ENCODE peak calls at places on chromosome 11, in five cellular contexts. Z is IMR-90, O is dorsolateral prefrontal cortex, U is psoas muscle, V is body of pancreas. T is an unnamed sample.

GRCh38 chr11:748007-748359 is 719 bp downstream of the TALDO1 start:
- DNase-seq in Z (no peak), O (no peak), U (no peak), V (no peak), T (no peak)

GRCh38 chr11:46391578-46392420 is at the start of gene CHRM4:
- DNase-seq in Z (peak; percentile 45), O (no peak), U (no peak), V (peak; percentile 37), T (no peak)

GRCh38 chr11:123439616-123440015 is 9.5 kb downstream of the GRAMD1B start:
- DNase-seq in Z (no peak), O (no peak), U (no peak), V (no peak), T (no peak)

GRCh38 chr11:117186431-117186761 is 7.9 kb downstream of the SIDT2 start:
- DNase-seq in Z (no peak), O (no peak), U (no peak), V (no peak), T (no peak)

GRCh38 chr11:24457985-24458384 is 38.9 kb upstream of the LUZP2 start:
- DNase-seq in Z (no peak), O (no peak), U (no peak), V (no peak), T (no peak)

GRCh38 chr11:125941606-125942275 is 4.1 kb upstream of the VSIG10L2 start:
- DNase-seq in Z (peak; percentile 19), O (no peak), U (peak; percentile 54), V (peak; percentile 68), T (peak; percentile 61)

GRCh38 chr11:911031-911889 is 650 bp upstream of the CHID1 start:
- DNase-seq in Z (peak; percentile 64), O (no peak), U (peak; percentile 64), V (peak; percentile 59), T (peak; percentile 50)

GRCh38 chr11:46315783-46316563 is 31.3 kb upstream of the DGKZ start:
- DNase-seq in Z (no peak), O (no peak), U (no peak), V (peak; percentile 92), T (peak; percentile 64)

GRCh38 chr11:23252426-23252825 is 392.2 kb upstream of the CCDC179 start:
- DNase-seq in Z (no peak), O (no peak), U (no peak), V (no peak), T (no peak)

GRCh38 chr11:3926458-3927095 is 71.1 kb downstream of the STIM1 start:
- DNase-seq in Z (peak; percentile 23), O (no peak), U (no peak), V (no peak), T (no peak)

GRCh38 chr11:75474878-75475766 is 42.1 kb upstream of the KLHL35 start:
- DNase-seq in Z (peak; percentile 62), O (no peak), U (peak; percentile 49), V (peak; percentile 51), T (peak; percentile 66)

GRCh38 chr11:108654994-108655631 is 9.8 kb upstream of the DDX10 start:
- DNase-seq in Z (peak; percentile 56), O (no peak), U (no peak), V (peak; percentile 63), T (no peak)

GRCh38 chr11:19730373-19730772 is 17.7 kb downstream of the NAV2 start:
- DNase-seq in Z (no peak), O (peak; percentile 75), U (peak; percentile 24), V (no peak), T (peak; percentile 31)

GRCh38 chr11:2268911-2269600 is 1.3 kb downstream of the ASCL2 start:
- DNase-seq in Z (no peak), O (no peak), U (no peak), V (peak; percentile 49), T (peak; percentile 51)

GRCh38 chr11:102239906-102240305 is 77.4 kb upstream of the BIRC3 start:
- DNase-seq in Z (no peak), O (no peak), U (no peak), V (no peak), T (no peak)

GRCh38 chr11:819943-820649 is 1.4 kb downstream of the PNPLA2 start:
- DNase-seq in Z (peak; percentile 59), O (peak; percentile 73), U (peak; percentile 88), V (peak; percentile 98), T (peak; percentile 90)

GRCh38 chr11:56848105-56848809 is 99.8 kb upstream of the OR9G4 start:
- DNase-seq in Z (no peak), O (no peak), U (no peak), V (no peak), T (no peak)

GRCh38 chr11:74019104-74019738 is 10.3 kb upstream of the UCP3 start:
- DNase-seq in Z (no peak), O (no peak), U (no peak), V (peak; percentile 49), T (no peak)

GRCh38 chr11:8354622-8355417 is 91.1 kb upstream of the LMO1 start:
- DNase-seq in Z (no peak), O (peak; percentile 60), U (no peak), V (no peak), T (no peak)

GRCh38 chr11:109914038-109914437 is 179.2 kb upstream of the ZC3H12C start:
- DNase-seq in Z (no peak), O (no peak), U (no peak), V (no peak), T (no peak)

GRCh38 chr11:117627259-117627658 is 169.8 kb downstream of the DSCAML1 start:
- DNase-seq in Z (no peak), O (peak; percentile 53), U (no peak), V (no peak), T (no peak)

GRCh38 chr11:12900496-12900895 is 108.6 kb upstream of the RASSF10 start:
- DNase-seq in Z (peak; percentile 94), O (no peak), U (no peak), V (peak; percentile 36), T (no peak)

GRCh38 chr11:65445101-65445603 is 22.6 kb downstream of the NEAT1 start:
- DNase-seq in Z (peak; percentile 48), O (no peak), U (peak; percentile 58), V (peak; percentile 11), T (no peak)

GRCh38 chr11:71096751-71097388 is 155.5 kb downstream of the SHANK2 start:
- DNase-seq in Z (peak; percentile 20), O (no peak), U (no peak), V (no peak), T (no peak)

GRCh38 chr11:9462806-9463537 is 2.2 kb downstream of the ZNF143 start:
- DNase-seq in Z (no peak), O (no peak), U (no peak), V (no peak), T (no peak)
- H3K27ac ChIP-seq in Z (no peak overlapping the region), O (no peak overlapping the region), U (no peak overlapping the region), V (no peak overlapping the region), T (peak overlapping the region; percentile 99)

DNA sequence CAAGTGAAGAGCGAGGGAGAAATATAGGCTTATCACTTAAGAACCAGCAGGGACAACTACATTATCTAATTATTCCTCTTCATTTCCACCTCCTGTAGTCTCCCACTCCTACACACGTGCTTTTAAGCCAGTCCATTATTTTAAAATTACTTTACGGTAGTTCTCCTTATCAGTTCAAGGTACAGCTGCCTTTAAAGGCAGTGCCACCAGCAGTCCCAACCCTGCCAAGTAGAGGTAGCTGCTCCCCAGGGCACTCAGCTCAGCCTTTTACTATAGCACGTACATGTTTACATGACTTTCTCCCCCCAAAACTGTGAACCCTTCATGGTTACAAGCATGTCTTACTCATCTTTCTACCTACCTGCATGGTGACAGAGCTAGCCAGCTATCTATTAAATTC is 161.5 kb upstream of the BLID start:
- DNase-seq in Z (no peak), O (no peak), U (no peak), V (no peak), T (no peak)
- TF ChIP-seq CTCF in Z (no peak), O (no peak), U (no peak), V (peak; percentile 15), T (no peak)

GRCh38 chr11:113331436-113331835 is 17.1 kb downstream of the TTC12 start:
- DNase-seq in Z (no peak), O (no peak), U (no peak), V (no peak), T (no peak)
- H3K27ac ChIP-seq in Z (no peak overlapping the region), O (no peak overlapping the region), U (no peak overlapping the region), V (no peak overlapping the region), T (no peak overlapping the region)

DNA sequence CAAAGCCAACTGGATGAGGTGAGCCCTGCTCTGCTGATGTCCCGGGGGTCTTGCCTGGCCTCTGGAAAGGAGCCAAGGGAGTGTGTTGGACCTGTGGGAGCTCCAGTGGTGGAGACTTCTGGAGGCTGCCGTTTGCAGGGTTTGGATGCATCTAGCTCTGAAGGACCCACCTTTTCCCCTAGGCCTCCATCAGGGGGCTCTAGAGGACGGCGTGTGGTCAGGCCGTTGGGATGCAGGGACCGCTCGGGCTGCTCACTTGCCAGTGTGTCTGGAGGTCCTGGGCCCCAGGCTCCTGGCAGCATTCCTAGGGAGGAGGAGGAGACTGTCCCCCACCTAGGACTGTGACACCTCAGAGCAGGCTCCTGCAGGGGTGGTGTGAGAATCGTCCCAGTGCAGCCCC is 58.3 kb downstream of the PRDM11 start:
- DNase-seq in Z (no peak), O (no peak), U (no peak), V (no peak), T (no peak)
- TF ChIP-seq CTCF in Z (no peak), O (no peak), U (no peak), V (no peak), T (peak; percentile 33)

GRCh38 chr11:77195071-77195705 is 67.1 kb downstream of the MYO7A start:
- DNase-seq in Z (no peak), O (peak; percentile 24), U (no peak), V (no peak), T (no peak)
- H3K27ac ChIP-seq in Z (no peak overlapping the region), O (no peak overlapping the region), U (no peak overlapping the region), V (no peak overlapping the region), T (no peak overlapping the region)

GRCh38 chr11:119691020-119691666 is 37.9 kb downstream of the NECTIN1 start:
- DNase-seq in Z (no peak), O (no peak), U (no peak), V (no peak), T (no peak)
- TF ChIP-seq CTCF in Z (peak; percentile 9), O (no peak), U (no peak), V (no peak), T (no peak)

DNA sequence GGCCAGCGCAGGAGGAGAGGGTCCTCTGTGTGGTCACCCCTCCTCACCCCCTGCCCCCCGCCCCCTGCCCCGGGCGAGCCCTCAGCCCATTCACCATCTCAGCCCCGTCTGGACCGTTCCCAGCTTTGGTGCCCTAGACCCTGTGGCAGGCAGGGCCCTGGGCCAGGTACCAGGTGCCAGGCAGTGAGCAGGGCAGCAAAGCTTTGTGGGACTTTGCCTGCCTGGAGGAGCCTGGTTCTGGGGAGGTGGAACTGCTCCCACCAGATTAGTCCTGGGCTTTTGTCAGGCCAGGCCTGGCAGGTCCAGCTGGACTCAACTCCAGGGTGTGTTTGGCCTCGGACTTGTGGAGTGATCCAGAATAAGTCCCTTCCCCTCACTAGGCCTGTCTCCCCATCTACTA is 13.7 kb upstream of the MYRF start:
- DNase-seq in Z (no peak), O (no peak), U (no peak), V (no peak), T (no peak)
- H3K27ac ChIP-seq in Z (no peak overlapping the region), O (no peak overlapping the region), U (no peak overlapping the region), V (no peak overlapping the region), T (no peak overlapping the region)

T was measured in left ventricle myocardium inferior.